ENCODE peak calls at places on chromosome 18, in seven cellular contexts. W, D, X, L, U, F and H are unnamed samples.

GRCh38 chr18:35933982-35934381 is 38.5 kb upstream of the RMP24 start:
- DNase-seq in D (no peak), U (no peak), W (no peak), F (no peak), L (no peak), X (no peak), H (no peak)

GRCh38 chr18:48813833-48814489 is 136.8 kb downstream of the SMAD7 start:
- DNase-seq in F (no peak), D (peak), L (no peak), W (no peak), U (no peak), X (no peak), H (no peak)

GRCh38 chr18:74515620-74516231 is 18.6 kb upstream of the CNDP1 start:
- DNase-seq in X (no peak), F (no peak), U (no peak), L (no peak), D (no peak), W (no peak), H (no peak)

GRCh38 chr18:35024965-35025364 is 16.2 kb upstream of the MAPRE2 start:
- DNase-seq in F (no peak), D (no peak), W (peak), U (no peak), X (no peak), L (peak), H (no peak)

GRCh38 chr18:13525381-13526029 is 200.9 kb downstream of the FAM210A start:
- DNase-seq in L (no peak), X (no peak), D (no peak), F (no peak), U (no peak), W (no peak), H (no peak)

GRCh38 chr18:50780144-50780543 is 39.7 kb downstream of the MRO start:
- DNase-seq in D (no peak), U (no peak), X (no peak), L (no peak), F (no peak), W (no peak), H (no peak)

GRCh38 chr18:35141567-35142269 is 99.1 kb upstream of the ZNF397 start:
- DNase-seq in L (no peak), W (no peak), X (no peak), F (no peak), D (no peak), U (no peak), H (no peak)

GRCh38 chr18:70931942-70932814 is 643.3 kb downstream of the SOCS6 start:
- DNase-seq in D (no peak), F (no peak), W (peak), L (no peak), X (peak), U (no peak), H (peak)

GRCh38 chr18:46167971-46168370 is 63.8 kb downstream of the HAUS1 start:
- DNase-seq in U (peak), D (peak), X (peak), W (no peak), L (no peak), F (no peak), H (peak)

GRCh38 chr18:46069524-46069923 is 2.5 kb downstream of the PSTPIP2 start:
- DNase-seq in U (no peak), X (peak), D (no peak), L (no peak), F (no peak), W (no peak), H (no peak)

GRCh38 chr18:67770520-67770919 is 254.0 kb upstream of the DSEL start:
- DNase-seq in W (no peak), U (no peak), D (no peak), X (no peak), F (no peak), L (no peak), H (no peak)

GRCh38 chr18:33744032-33744697 is 166.1 kb downstream of the ASXL3 start:
- DNase-seq in L (no peak), U (no peak), F (no peak), W (no peak), X (no peak), D (no peak), H (no peak)

GRCh38 chr18:63523660-63524059 is 18.5 kb upstream of the SERPINB12 start:
- DNase-seq in X (peak), L (no peak), F (no peak), D (no peak), W (no peak), U (no peak), H (no peak)

GRCh38 chr18:3713708-3714107 is 263.7 kb downstream of the TGIF1 start:
- DNase-seq in W (no peak), D (no peak), L (no peak), X (no peak), U (no peak), F (no peak), H (no peak)

GRCh38 chr18:70415823-70416488 is 127.1 kb downstream of the SOCS6 start:
- DNase-seq in W (no peak), D (no peak), X (no peak), F (no peak), U (no peak), L (no peak), H (no peak)

GRCh38 chr18:77572537-77572936 is 322.9 kb downstream of the GALR1 start:
- DNase-seq in U (no peak), W (no peak), X (no peak), D (no peak), F (no peak), L (no peak), H (no peak)

GRCh38 chr18:76923485-76924085 is 101.2 kb downstream of the ZNF236 start:
- DNase-seq in L (no peak), X (peak), D (no peak), F (no peak), W (no peak), U (no peak), H (no peak)